ENCODE peak calls at places on chromosomes 3 and 15, in six cellular contexts. L, Q, Z, F, O and P are unnamed samples.

GRCh38 chr3:138348107-138348949 is at the start of gene MRAS:
- DNase-seq in L (no peak), Q (peak), Z (no peak), F (peak), O (no peak), P (peak)

GRCh38 chr15:67105065-67105951 is 39.9 kb downstream of the SMAD3 start:
- DNase-seq in L (no peak), Q (no peak), Z (no peak), F (peak), O (no peak), P (peak)

GRCh38 chr15:80106051-80106450 is 46.6 kb downstream of the ZFAND6 start:
- DNase-seq in L (no peak), Q (no peak), Z (no peak), F (no peak), O (no peak), P (no peak)

GRCh38 chr3:197718904-197719303 is 17.8 kb downstream of the RUBCN start:
- DNase-seq in L (no peak), Q (no peak), Z (no peak), F (no peak), O (no peak), P (no peak)

GRCh38 chr15:66839511-66840112 is 137.6 kb downstream of the SMAD6 start:
- DNase-seq in L (no peak), Q (no peak), Z (no peak), F (no peak), O (no peak), P (no peak)

GRCh38 chr3:168730073-168730472 is 634.3 kb upstream of the GOLIM4 start:
- DNase-seq in L (no peak), Q (no peak), Z (no peak), F (no peak), O (no peak), P (no peak)

GRCh38 chr3:79358327-79358726 is 409.5 kb downstream of the ROBO1 start:
- DNase-seq in L (no peak), Q (no peak), Z (no peak), F (no peak), O (no peak), P (no peak)

GRCh38 chr3:63429905-63430304 is 151.8 kb downstream of the SYNPR start:
- DNase-seq in L (no peak), Q (no peak), Z (no peak), F (no peak), O (no peak), P (no peak)

GRCh38 chr3:179425075-179425474 is 26.2 kb downstream of the GNB4 start:
- DNase-seq in L (no peak), Q (no peak), Z (no peak), F (no peak), O (no peak), P (no peak)

GRCh38 chr15:69526696-69527095 is 74.1 kb downstream of the RPLP1 start:
- DNase-seq in L (no peak), Q (no peak), Z (no peak), F (no peak), O (no peak), P (no peak)